ENCODE peak calls at places on chromosomes 4 and X, in four cellular contexts. J, K, F and M are unnamed samples.

GRCh38 chr4:98659106-98659592 is 738 bp upstream of the TSPAN5 start:
- DNase-seq in K (peak; percentile 76), J (peak; percentile 49), F (no peak), M (peak; percentile 57)

GRCh38 chrX:138754861-138755260 is 43.3 kb upstream of the FGF13 start:
- DNase-seq in F (no peak), J (no peak), K (no peak), M (no peak)

GRCh38 chr4:7430368-7430964 is 4.3 kb downstream of the PSAPL1 start:
- DNase-seq in F (peak; percentile 21), K (peak; percentile 79), J (peak; percentile 77), M (no peak)

GRCh38 chr4:20773144-20773997 is 73.1 kb downstream of the PACRGL start:
- DNase-seq in F (peak; percentile 49), J (peak; percentile 73), K (peak; percentile 78), M (peak; percentile 54)

GRCh38 chr4:182567119-182567518 is 323.9 kb downstream of the TENM3 start:
- DNase-seq in J (no peak), F (no peak), K (peak; percentile 53), M (no peak)

GRCh38 chr4:70632028-70632427 is 3.5 kb downstream of the ENAM start:
- DNase-seq in J (no peak), K (peak; percentile 19), F (no peak), M (peak; percentile 47)

GRCh38 chr4:135274461-135274860 is 1072.9 kb upstream of the PABPC4L start:
- DNase-seq in K (peak; percentile 2), F (no peak), J (no peak), M (no peak)

GRCh38 chrX:24629701-24630100 is 17.4 kb downstream of the PCYT1B start:
- DNase-seq in K (no peak), F (no peak), J (no peak), M (no peak)

GRCh38 chrX:41240504-41240903 is 93.5 kb upstream of the DDX3X start:
- DNase-seq in K (no peak), F (no peak), J (no peak), M (no peak)

GRCh38 chr4:142846729-142847606 is 867 bp upstream of the INPP4B start:
- DNase-seq in F (no peak), J (peak; percentile 70), K (peak; percentile 68), M (no peak)

GRCh38 chrX:141405878-141406492 is 163.7 kb upstream of the SPANXC start:
- DNase-seq in F (no peak), J (no peak), K (no peak), M (peak; percentile 83)

GRCh38 chr4:22187203-22187835 is 238.7 kb upstream of the KCNIP4 start:
- DNase-seq in J (no peak), F (no peak), K (peak; percentile 66), M (no peak)

GRCh38 chr4:129929052-129929451 is 833.1 kb downstream of the C4orf33 start:
- DNase-seq in F (no peak), K (peak; percentile 29), J (no peak), M (no peak)

GRCh38 chr4:151854731-151855130 is 93.9 kb upstream of the GATB start:
- DNase-seq in F (no peak), K (no peak), J (no peak), M (peak; percentile 30)

GRCh38 chrX:45788315-45788714 is 587.6 kb upstream of the DIPK2B start:
- DNase-seq in J (no peak), K (no peak), F (no peak), M (no peak)

GRCh38 chr4:38322709-38323108 is 341.3 kb upstream of the KLF3 start:
- DNase-seq in K (peak; percentile 21), F (no peak), J (no peak), M (peak; percentile 87)

GRCh38 chr4:150501019-150501727 is 80.8 kb upstream of the MAB21L2 start:
- DNase-seq in F (no peak), K (no peak), J (no peak), M (peak; percentile 89)

GRCh38 chr4:147371661-147372060 is 109.2 kb upstream of the EDNRA start:
- DNase-seq in J (no peak), F (no peak), K (no peak), M (peak; percentile 75)

GRCh38 chrX:111585337-111585736 is 73.9 kb downstream of the SERTM2 start:
- DNase-seq in K (peak; percentile 31), F (no peak), J (no peak), M (no peak)

GRCh38 chr4:185238261-185238681 is 28.9 kb downstream of the SNX25 start:
- DNase-seq in K (no peak), J (no peak), F (no peak), M (peak; percentile 84)

DNA sequence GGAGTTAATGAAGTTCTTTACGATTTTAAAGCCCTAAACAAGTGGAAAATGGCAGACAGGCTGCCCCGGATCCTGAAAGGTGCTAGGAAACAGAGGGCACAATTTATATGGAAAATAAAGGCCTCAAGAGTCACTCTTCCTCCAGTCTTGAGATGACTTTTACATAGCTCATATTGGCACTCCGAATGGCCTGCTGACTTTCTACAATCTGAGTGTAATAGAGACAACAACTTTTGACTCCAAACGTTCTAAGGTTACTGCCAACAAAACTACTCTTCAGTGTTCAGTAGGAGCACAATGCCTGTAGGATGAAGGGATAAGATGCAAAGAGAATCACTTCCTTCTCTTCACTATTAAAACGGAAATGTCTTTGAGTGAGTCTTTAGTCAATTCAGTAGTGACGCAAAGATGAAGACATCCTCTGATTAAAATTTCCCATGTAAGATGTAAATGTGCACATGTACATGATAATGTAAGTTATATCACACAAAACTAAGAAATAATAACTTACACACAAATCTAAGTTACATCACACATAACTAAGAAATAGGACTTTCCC is 40.5 kb downstream of the VEGFC start:
- DNase-seq in K (no peak), F (no peak), J (no peak), M (no peak)
- H2AK5ac ChIP-seq in K (no peak overlapping the region), F (no peak overlapping the region), J (no peak overlapping the region), M (no peak overlapping the region)

DNA sequence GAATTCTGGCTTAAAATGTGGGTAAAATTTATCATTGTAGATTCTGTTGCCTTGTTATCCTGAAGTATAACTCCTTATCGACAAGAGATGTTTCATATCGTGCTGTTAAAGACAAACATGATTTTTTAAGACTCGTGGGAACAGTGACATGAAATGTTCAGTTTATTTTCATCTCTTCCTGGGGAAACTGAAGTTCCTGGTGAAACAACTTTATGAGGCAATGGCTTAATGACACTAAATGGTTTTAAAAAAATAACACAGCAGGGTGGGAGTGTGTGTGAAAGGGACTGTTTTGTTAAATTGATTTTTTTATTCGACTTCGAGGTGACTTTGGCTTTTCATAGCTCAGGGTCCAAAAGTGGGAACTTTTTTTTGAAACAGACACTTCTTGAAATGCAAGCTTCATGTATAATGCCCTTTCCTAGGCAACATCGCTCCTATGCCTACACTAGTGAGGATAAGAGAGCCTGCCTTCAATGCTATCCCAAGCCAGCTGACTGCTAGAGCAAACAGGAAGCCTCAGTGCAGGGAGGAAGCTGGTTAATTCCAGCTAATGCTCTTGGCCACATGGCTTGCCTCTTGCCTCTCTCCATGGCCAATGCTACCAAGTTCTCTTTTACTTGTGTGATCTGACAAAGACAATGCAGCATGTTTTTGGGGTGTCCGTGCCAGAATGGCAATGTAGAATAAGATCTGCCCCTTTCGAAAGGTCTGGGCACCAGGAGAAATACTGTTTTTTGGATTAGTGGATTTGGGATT is 80.9 kb upstream of the PLAC1 start:
- DNase-seq in F (no peak), K (no peak), J (no peak), M (no peak)
- H3K56ac ChIP-seq in F (no peak overlapping the region), K (no peak overlapping the region), J (no peak overlapping the region), M (no peak overlapping the region)

GRCh38 chr4:120685756-120686278 is 236.7 kb downstream of the PRDM5 start:
- DNase-seq in J (no peak), K (peak; percentile 16), F (no peak), M (no peak)
- H4K8ac ChIP-seq in J (no peak overlapping the region), K (no peak overlapping the region), F (no peak overlapping the region), M (no peak overlapping the region)

GRCh38 chrX:150929058-150929457 is 30.6 kb upstream of the CD99L2 start:
- DNase-seq in F (no peak), K (no peak), J (no peak), M (no peak)

GRCh38 chrX:150926304-150926703 is 27.8 kb upstream of the CD99L2 start:
- DNase-seq in F (no peak), K (no peak), J (no peak), M (no peak)

DNA sequence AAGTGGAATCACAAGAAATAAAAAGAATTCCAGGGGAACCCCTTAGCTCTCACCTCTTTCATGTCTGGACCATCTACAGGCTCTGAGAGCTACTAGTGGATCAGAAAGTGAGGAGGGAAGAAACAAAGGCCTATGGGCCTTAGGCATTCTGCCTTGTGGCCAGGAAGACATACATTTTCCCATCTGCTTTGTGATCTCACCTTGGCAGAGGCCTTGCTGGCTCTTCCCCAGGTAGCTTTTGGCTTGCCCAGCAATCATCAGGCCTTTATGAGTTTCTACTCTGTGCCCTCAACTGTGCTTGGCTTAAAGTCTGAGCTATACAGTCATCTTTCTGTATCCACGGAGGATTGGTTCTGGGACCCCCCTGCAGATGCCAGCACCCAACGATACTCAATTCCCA is 28.3 kb upstream of the CD99L2 start:
- DNase-seq in J (no peak), F (no peak), K (no peak), M (no peak)
- H2AK5ac ChIP-seq in J (no peak overlapping the region), F (no peak overlapping the region), K (no peak overlapping the region), M (no peak overlapping the region)

DNA sequence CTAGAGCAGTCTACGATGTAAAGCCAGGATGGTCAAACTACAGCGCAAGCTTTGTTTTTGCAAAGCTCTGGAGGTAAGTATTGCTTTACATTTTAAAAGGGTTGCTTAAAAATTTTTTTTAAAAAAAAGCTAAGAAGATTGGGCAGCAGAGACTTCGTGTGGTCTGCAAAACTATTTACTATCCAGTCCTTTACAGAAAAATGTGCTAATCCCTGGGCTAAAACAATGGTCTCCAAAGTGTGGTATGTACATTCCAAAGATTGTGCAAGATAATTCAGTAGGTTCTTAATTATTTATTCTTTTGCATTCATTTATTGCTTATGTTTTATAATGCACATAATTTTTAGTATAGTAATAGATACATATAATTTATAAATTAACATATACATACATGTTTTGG is 113.2 kb downstream of the MFAP3L start:
- DNase-seq in K (peak; percentile 53), F (no peak), J (no peak), M (no peak)
- H3K56ac ChIP-seq in K (no peak overlapping the region), F (no peak overlapping the region), J (no peak overlapping the region), M (no peak overlapping the region)